ENCODE peak calls at places on chromosomes 3 and 15, in four cellular contexts. One of them, this sample, is unnamed.

GRCh38 chr3:138381950-138382715 is 33.8 kb downstream of the MRAS start:
- DNase-seq in prostate gland: peak
- DNase-seq in kidney epithelial cell: peak
- DNase-seq in IMR-90: peak
- DNase-seq in this sample: no peak

GRCh38 chr3:171376125-171376947 is 83.9 kb downstream of the TNIK start:
- DNase-seq in prostate gland: no peak
- DNase-seq in kidney epithelial cell: no peak
- DNase-seq in IMR-90: peak
- DNase-seq in this sample: no peak

GRCh38 chr3:100277255-100277800 is 16.5 kb downstream of the TBC1D23 start:
- DNase-seq in prostate gland: no peak
- DNase-seq in kidney epithelial cell: no peak
- DNase-seq in IMR-90: peak
- DNase-seq in this sample: no peak

GRCh38 chr3:126023390-126023789 is 54.4 kb downstream of the ROPN1B start:
- DNase-seq in prostate gland: no peak
- DNase-seq in kidney epithelial cell: no peak
- DNase-seq in IMR-90: no peak
- DNase-seq in this sample: no peak

GRCh38 chr3:3209714-3210113 is 30.2 kb upstream of the CRBN start:
- DNase-seq in prostate gland: no peak
- DNase-seq in kidney epithelial cell: no peak
- DNase-seq in IMR-90: no peak
- DNase-seq in this sample: no peak

GRCh38 chr3:137946341-137946973 is 63.5 kb upstream of the CLDN18 start:
- DNase-seq in prostate gland: peak
- DNase-seq in kidney epithelial cell: peak
- DNase-seq in IMR-90: peak
- DNase-seq in this sample: peak

GRCh38 chr3:94028093-94028837 is at the start of gene STX19:
- DNase-seq in prostate gland: peak
- DNase-seq in kidney epithelial cell: no peak
- DNase-seq in IMR-90: no peak
- DNase-seq in this sample: no peak

GRCh38 chr3:189338366-189338765 is 166.6 kb downstream of the TPRG1 start:
- DNase-seq in prostate gland: no peak
- DNase-seq in kidney epithelial cell: no peak
- DNase-seq in IMR-90: no peak
- DNase-seq in this sample: no peak

GRCh38 chr15:66803182-66803729 is 101.2 kb downstream of the SMAD6 start:
- DNase-seq in prostate gland: peak
- DNase-seq in kidney epithelial cell: peak
- DNase-seq in IMR-90: peak
- DNase-seq in this sample: peak

GRCh38 chr15:38817427-38818155 is 253.0 kb upstream of the RASGRP1 start:
- DNase-seq in prostate gland: peak
- DNase-seq in kidney epithelial cell: peak
- DNase-seq in IMR-90: peak
- DNase-seq in this sample: peak

GRCh38 chr3:27025718-27026117 is 343.5 kb downstream of the NEK10 start:
- DNase-seq in prostate gland: no peak
- DNase-seq in kidney epithelial cell: no peak
- DNase-seq in IMR-90: no peak
- DNase-seq in this sample: no peak

GRCh38 chr3:51750878-51751277 is 28.2 kb downstream of the IQCF6 start:
- DNase-seq in prostate gland: no peak
- DNase-seq in kidney epithelial cell: no peak
- DNase-seq in IMR-90: no peak
- DNase-seq in this sample: no peak

DNA sequence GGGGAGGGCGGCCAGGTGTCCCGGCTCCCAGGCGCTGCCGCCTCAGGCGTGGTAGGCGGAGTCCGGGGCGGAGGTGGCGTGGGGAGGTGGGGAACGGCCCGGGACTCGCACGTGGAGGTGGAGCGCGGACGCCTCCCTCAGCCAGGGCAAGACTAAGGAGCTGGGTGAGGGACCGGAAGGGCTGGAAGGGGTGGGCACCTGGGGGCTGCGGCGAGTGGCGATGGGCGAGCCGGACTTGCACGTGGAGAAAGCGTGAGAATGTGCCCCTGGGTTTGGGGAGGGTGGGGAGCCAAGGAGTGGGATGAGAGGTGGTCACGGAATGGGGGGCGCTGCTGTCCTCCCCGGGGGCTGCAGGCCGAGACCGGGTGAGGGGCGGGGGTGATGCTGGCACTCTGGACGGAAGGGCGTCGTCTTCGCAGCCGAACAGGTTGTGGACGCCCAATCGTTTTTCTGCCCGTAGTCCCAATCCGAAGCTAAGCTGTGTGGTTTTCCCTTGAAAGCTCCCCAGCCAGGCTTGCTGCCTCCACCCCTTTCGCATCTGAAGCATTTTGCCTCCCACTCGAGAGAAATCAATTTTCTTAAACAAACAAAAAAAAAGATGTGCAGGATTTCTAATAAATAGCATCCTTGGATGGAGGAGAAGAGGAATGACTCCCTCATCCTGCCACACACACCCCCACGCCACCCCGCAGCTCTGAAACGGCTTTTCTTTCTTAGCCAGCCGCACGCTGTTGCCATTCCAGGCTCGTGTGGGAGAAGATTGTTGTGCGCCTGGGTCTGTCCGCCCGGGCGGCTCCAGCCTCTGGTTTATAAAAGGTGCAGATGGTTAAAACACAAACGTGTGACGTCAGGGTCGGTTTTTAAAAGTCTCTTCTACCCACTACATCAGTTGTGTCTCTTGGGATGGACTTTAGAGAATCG is 62.5 kb upstream of the ANKRD28 start:
- DNase-seq in prostate gland: peak
- DNase-seq in kidney epithelial cell: no peak
- DNase-seq in IMR-90: peak
- DNase-seq in this sample: peak
- TF ChIP-seq CTCF in prostate gland: no peak
- TF ChIP-seq CTCF in kidney epithelial cell: no peak
- TF ChIP-seq CTCF in IMR-90: no peak
- TF ChIP-seq CTCF in this sample: no peak

DNA sequence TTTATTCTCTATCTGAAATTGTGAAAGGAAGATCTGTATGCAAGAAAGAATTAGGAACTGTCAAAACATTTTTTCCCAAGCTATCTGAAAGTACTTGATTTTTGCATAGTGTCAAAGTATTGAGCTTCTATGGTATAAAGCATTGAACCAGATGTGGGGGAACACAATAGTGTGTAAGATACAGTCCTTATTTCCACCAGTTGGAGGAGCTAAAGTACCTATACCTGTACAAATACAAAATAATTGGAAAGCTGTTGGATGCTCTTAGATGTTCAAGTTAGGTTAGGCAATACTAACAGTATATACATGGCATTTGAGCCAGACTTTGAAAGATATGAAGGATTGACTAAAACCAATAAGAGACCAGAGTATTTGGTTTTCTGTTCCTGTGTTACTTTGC is 148.4 kb downstream of the B3GALNT1 start:
- DNase-seq in prostate gland: no peak
- DNase-seq in kidney epithelial cell: no peak
- DNase-seq in IMR-90: peak
- DNase-seq in this sample: no peak
- TF ChIP-seq CTCF in prostate gland: no peak
- TF ChIP-seq CTCF in kidney epithelial cell: peak
- TF ChIP-seq CTCF in IMR-90: peak
- TF ChIP-seq CTCF in this sample: no peak

GRCh38 chr3:45437388-45437787 is 49.0 kb downstream of the LARS2 start:
- DNase-seq in prostate gland: no peak
- DNase-seq in kidney epithelial cell: no peak
- DNase-seq in IMR-90: peak
- DNase-seq in this sample: no peak
- TF ChIP-seq CTCF in prostate gland: no peak
- TF ChIP-seq CTCF in kidney epithelial cell: no peak
- TF ChIP-seq CTCF in IMR-90: no peak
- TF ChIP-seq CTCF in this sample: no peak

DNA sequence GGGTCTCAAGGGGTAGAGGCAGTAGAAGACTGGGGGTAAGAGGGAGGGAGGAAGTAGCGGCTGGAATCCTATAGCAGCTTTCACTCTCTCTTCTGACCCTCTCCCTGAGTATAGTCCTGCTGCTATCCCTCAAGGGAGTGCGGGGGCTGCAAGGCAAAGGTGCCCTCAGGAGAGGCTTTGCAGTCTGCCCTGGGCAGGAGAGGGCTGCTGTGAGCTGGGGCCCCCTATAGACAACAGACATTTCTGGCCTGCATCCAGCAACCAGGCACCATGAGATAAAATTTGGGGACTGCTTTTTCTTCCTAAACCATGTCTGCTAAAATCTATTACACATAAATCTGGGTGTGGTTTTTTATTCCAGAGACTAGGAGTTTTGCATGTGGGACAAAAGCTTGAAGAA is 48.0 kb downstream of the SACM1L start:
- DNase-seq in prostate gland: no peak
- DNase-seq in kidney epithelial cell: no peak
- DNase-seq in IMR-90: no peak
- DNase-seq in this sample: no peak
- TF ChIP-seq CTCF in prostate gland: no peak
- TF ChIP-seq CTCF in kidney epithelial cell: no peak
- TF ChIP-seq CTCF in IMR-90: no peak
- TF ChIP-seq CTCF in this sample: no peak

DNA sequence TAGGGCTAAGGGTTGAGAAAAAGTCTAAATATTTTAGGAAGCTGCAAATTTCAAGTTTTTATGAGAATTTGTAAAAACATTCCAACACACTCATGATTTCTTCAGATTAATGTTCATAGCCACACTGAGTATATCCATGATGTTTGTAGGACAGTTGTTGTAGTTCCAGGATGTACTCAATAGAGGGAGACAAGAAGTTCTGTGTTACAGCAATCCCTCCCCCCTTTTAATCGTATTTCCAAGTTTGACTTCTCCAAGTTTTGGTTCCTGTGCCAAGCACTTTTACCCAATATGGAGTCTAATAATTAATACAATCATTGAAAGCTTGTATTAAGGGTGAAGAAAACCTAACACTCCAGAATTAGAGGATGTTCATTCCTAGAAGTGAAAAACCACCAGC is 143.4 kb downstream of the FEZF2 start:
- DNase-seq in prostate gland: no peak
- DNase-seq in kidney epithelial cell: no peak
- DNase-seq in IMR-90: no peak
- DNase-seq in this sample: no peak
- TF ChIP-seq CTCF in prostate gland: no peak
- TF ChIP-seq CTCF in kidney epithelial cell: peak
- TF ChIP-seq CTCF in IMR-90: peak
- TF ChIP-seq CTCF in this sample: peak

GRCh38 chr3:186261638-186262037 is 100.4 kb downstream of the DGKG start:
- DNase-seq in prostate gland: no peak
- DNase-seq in kidney epithelial cell: no peak
- DNase-seq in IMR-90: no peak
- DNase-seq in this sample: no peak
- TF ChIP-seq CTCF in prostate gland: no peak
- TF ChIP-seq CTCF in kidney epithelial cell: no peak
- TF ChIP-seq CTCF in IMR-90: peak
- TF ChIP-seq CTCF in this sample: peak

DNA sequence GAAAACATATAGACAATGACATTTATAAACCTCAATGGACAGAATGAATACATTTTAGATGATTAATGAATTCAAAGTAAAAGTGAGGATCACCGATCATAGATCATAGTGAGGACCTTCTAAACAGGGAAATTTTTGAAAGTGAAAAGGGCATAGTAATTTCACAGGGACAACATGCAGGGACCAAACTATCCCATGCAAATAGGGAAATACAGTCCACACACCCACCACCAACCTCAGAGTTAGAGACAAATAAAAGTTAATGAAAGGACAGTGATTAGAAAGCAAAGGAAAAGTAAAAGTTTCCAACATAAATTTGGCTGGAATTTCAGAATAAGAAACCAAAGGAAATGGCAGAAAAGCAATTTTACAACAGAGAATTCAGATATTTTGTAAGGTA is 15.4 kb upstream of the CHRNA7 start:
- DNase-seq in prostate gland: no peak
- DNase-seq in kidney epithelial cell: no peak
- DNase-seq in IMR-90: no peak
- DNase-seq in this sample: no peak
- TF ChIP-seq CTCF in prostate gland: no peak
- TF ChIP-seq CTCF in kidney epithelial cell: no peak
- TF ChIP-seq CTCF in IMR-90: no peak
- TF ChIP-seq CTCF in this sample: no peak

GRCh38 chr3:168544097-168544957 is 448.6 kb upstream of the GOLIM4 start:
- DNase-seq in prostate gland: no peak
- DNase-seq in kidney epithelial cell: no peak
- DNase-seq in IMR-90: peak
- DNase-seq in this sample: no peak
- TF ChIP-seq CTCF in prostate gland: no peak
- TF ChIP-seq CTCF in kidney epithelial cell: no peak
- TF ChIP-seq CTCF in IMR-90: peak
- TF ChIP-seq CTCF in this sample: no peak

GRCh38 chr15:47500823-47501222 is 216.5 kb upstream of the SEMA6D start:
- DNase-seq in prostate gland: no peak
- DNase-seq in kidney epithelial cell: no peak
- DNase-seq in IMR-90: no peak
- DNase-seq in this sample: no peak

DNA sequence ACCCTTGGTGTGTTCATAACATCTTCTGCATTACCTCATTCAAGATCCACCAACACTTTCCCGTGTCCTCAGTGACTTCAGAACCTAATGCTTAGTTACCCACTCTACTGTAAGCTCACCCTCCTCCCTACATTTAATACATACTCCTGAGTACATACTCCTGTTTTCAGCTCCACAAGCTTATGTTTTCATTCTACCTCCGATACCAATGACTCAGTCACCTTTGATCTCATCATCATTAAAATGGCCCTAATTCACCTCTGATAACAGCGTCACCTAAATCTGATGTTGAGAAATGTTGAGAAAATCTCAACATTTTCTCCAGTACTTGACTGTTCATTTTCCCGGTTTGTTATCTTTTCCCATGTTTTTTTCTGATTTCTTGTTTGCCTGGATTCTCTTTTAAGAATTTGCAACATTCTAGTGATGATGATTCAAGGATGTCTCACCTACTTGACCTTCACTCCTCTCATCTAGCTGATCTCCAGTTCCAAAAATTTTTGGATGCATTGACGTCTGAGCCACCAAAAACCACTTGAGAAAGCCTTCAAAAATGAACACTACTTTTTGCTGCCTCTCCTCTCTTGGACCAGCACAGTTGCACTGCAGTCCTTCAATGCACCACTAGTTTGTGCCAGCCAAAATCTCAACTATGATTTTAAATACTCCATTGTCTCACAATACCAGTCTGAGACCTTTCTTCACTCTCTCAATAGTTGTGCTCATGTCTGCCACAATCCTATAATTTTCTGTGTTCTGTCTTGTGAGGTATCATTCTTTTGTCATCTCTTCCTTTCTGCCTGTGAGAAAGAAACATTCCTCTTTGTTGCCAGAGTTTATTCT is 220.7 kb upstream of the SEMA6D start:
- DNase-seq in prostate gland: no peak
- DNase-seq in kidney epithelial cell: no peak
- DNase-seq in IMR-90: no peak
- DNase-seq in this sample: no peak
- TF ChIP-seq CTCF in prostate gland: no peak
- TF ChIP-seq CTCF in kidney epithelial cell: no peak
- TF ChIP-seq CTCF in IMR-90: peak
- TF ChIP-seq CTCF in this sample: peak

DNA sequence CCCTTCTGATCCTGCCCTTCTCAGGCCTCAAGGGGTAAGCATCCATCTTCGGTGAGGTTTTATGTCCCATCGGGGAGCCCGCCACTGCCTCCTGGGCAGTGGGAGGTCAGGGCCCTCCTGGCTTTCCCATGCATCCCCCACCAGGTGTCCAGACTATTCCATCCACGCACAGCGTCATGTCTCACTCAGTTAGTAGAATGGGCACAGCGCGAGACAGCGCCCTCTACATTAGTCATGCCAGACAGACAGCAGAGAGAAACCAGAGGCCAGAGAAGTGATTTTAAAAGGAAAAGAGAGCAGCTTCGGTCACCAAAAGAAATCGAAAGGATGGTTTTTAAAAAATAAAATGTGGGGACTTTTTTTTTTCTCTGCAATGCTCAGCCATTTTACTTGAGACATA is 49.8 kb downstream of the ZDHHC3 start:
- DNase-seq in prostate gland: no peak
- DNase-seq in kidney epithelial cell: no peak
- DNase-seq in IMR-90: no peak
- DNase-seq in this sample: no peak
- TF ChIP-seq CTCF in prostate gland: no peak
- TF ChIP-seq CTCF in kidney epithelial cell: no peak
- TF ChIP-seq CTCF in IMR-90: no peak
- TF ChIP-seq CTCF in this sample: no peak

This sample was measured in neural crest cell.